ENCODE peak calls at places on chromosomes 5 and 9, in seven cellular contexts. V is cardiac fibroblast, K is thoracic aorta, A is WERI-Rb-1, E is astrocyte, O is ascending aorta, Z is AG04450. S is an unnamed sample.

GRCh38 chr5:219492-219891 is 1.4 kb downstream of the SDHA start:
- DNase-seq in Z (no peak), E (peak; percentile 48), O (no peak), V (no peak), K (no peak), A (no peak), S (no peak)

GRCh38 chr5:131821221-131821620 is 24.4 kb upstream of the FNIP1 start:
- DNase-seq in E (peak; percentile 66), A (no peak), O (no peak), V (no peak), Z (no peak), K (no peak), S (no peak)

GRCh38 chr5:35922468-35922867 is 16.0 kb downstream of the CAPSL start:
- DNase-seq in O (no peak), V (no peak), K (no peak), A (no peak), Z (no peak), E (no peak), S (no peak)

GRCh38 chr5:93578813-93579560 is 2.0 kb downstream of the NR2F1-AS1 start:
- DNase-seq in A (no peak), K (no peak), Z (no peak), V (peak; percentile 83), E (peak; percentile 64), O (no peak), S (no peak)

GRCh38 chr5:139743804-139744203 is 51.8 kb upstream of the PSD2 start:
- DNase-seq in K (no peak), O (no peak), V (no peak), Z (no peak), E (no peak), A (no peak), S (no peak)

GRCh38 chr5:33738097-33738496 is 153.7 kb downstream of the ADAMTS12 start:
- DNase-seq in K (no peak), V (no peak), Z (no peak), E (no peak), A (no peak), O (no peak), S (no peak)

GRCh38 chr5:56476487-56476856 is 243.3 kb upstream of the ANKRD55 start:
- DNase-seq in V (no peak), K (no peak), O (no peak), A (no peak), Z (no peak), E (no peak), S (no peak)

GRCh38 chr5:55997742-55998351 is 3.1 kb upstream of the IL6ST start:
- DNase-seq in O (no peak), A (no peak), E (peak; percentile 61), K (no peak), Z (no peak), V (no peak), S (no peak)

GRCh38 chr5:107565791-107566536 is 104.8 kb downstream of the EFNA5 start:
- DNase-seq in A (no peak), Z (no peak), E (peak; percentile 23), K (no peak), O (no peak), V (no peak), S (no peak)

GRCh38 chr5:169393907-169394306 is 93.0 kb upstream of the SLIT3 start:
- DNase-seq in O (no peak), E (no peak), A (no peak), K (no peak), Z (no peak), V (no peak), S (no peak)

GRCh38 chr5:33330416-33330815 is 110.3 kb upstream of the TARS1 start:
- DNase-seq in E (peak; percentile 50), Z (no peak), O (no peak), V (peak; percentile 59), K (no peak), A (no peak), S (no peak)

GRCh38 chr5:72529383-72529782 is 22.2 kb upstream of the ZNF366 start:
- DNase-seq in Z (no peak), V (no peak), K (no peak), O (no peak), E (no peak), A (no peak), S (no peak)

GRCh38 chr5:72522607-72523006 is 15.4 kb upstream of the ZNF366 start:
- DNase-seq in Z (no peak), K (no peak), E (no peak), V (no peak), A (no peak), O (no peak), S (no peak)

GRCh38 chr5:72525816-72526215 is 18.6 kb upstream of the ZNF366 start:
- DNase-seq in K (no peak), Z (peak; percentile 41), V (peak; percentile 90), O (no peak), A (no peak), E (no peak), S (no peak)

GRCh38 chr5:72519191-72519590 is 12.0 kb upstream of the ZNF366 start:
- DNase-seq in E (no peak), Z (no peak), A (no peak), O (no peak), V (no peak), K (no peak), S (no peak)

GRCh38 chr5:72523960-72524582 is 16.9 kb upstream of the ZNF366 start:
- DNase-seq in E (peak; percentile 75), O (no peak), A (peak; percentile 26), V (peak; percentile 94), K (no peak), Z (peak; percentile 52), S (no peak)
- TF ChIP-seq CTCF in E (peak; percentile 54), O (peak; percentile 52), A (peak; percentile 55), V (peak; percentile 56), K (peak; percentile 44), Z (peak; percentile 65), S (peak; percentile 17)

DNA sequence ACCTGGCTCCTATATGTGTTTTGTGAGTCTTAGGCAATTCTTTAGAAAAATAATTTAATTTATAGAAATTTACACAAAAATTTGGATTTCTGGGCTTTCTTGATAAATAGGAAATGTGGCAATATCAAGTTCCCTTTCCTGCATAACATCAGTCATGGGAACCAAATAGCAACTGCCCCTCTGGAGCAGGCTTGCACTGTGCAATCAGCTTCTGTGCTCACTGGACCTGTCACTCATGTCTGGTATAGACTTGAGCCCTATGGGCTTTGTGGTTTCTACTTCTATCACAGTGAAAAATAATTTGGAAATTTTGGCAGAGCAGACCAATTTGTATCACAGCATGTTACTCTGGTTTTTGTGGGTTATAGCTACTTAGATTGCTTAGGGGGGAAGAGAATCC is 131.7 kb downstream of the ADGRV1 start:
- DNase-seq in V (no peak), A (no peak), E (no peak), Z (no peak), K (no peak), O (no peak), S (no peak)
- TF ChIP-seq CTCF in V (no peak), A (no peak), E (no peak), Z (no peak), K (no peak), O (no peak), S (no peak)

DNA sequence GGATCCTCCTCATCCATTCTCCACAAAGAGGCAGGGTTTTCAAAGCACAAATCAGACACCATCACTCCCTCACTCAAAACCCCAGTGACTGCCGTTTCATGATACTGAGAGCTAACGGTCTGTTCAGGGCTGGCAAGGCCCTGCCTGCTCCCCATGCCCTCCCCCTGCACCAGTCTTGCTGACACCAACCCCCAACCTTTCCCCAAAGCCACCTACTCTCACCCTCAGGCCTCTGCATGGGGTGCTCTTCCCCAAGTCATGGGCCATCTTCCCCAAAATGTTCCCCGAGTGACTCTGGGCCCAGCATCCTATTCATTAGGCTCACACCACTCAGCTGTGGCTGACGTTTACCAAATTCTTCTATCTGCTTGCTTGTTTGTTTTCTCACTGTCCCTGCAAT is 21.7 kb upstream of the OLFM1 start:
- DNase-seq in A (no peak), Z (no peak), V (no peak), E (no peak), K (no peak), O (no peak), S (no peak)
- TF ChIP-seq CTCF in A (no peak), Z (no peak), V (no peak), E (no peak), K (no peak), O (no peak), S (no peak)

DNA sequence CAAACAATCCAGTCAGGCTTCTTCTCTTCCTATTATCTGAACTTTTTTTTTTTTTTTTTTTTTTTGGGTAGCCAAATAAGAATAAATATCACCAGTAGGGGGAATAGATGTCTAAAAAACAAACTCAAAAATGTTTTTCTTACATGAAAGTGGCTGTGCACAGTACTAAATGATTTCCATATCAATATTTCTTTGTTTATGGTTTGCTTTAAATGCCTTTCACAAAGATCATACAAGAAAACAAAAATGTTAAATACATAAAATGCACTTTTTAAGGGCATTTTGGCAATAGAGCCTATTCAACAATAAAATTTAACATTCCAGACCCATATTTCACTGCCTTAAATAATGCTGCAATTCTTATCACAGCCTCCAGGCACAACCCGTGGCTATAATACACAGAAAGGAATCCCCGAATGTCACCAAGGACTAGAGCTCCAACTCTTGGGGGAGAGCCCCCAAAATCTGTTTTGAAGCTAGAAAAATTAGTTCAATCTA is 91.1 kb upstream of the TBCA start:
- DNase-seq in V (peak; percentile 45), Z (no peak), A (no peak), E (no peak), O (no peak), K (no peak), S (no peak)
- TF ChIP-seq CTCF in V (peak; percentile 50), Z (peak; percentile 41), A (no peak), E (peak; percentile 26), O (no peak), K (peak; percentile 55), S (peak; percentile 48)

GRCh38 chr9:20526500-20527319 is 95.6 kb downstream of the MLLT3 start:
- DNase-seq in Z (peak; percentile 4), A (no peak), E (peak; percentile 59), O (no peak), V (peak; percentile 12), K (no peak), S (no peak)

GRCh38 chr9:20528253-20528652 is 94.0 kb downstream of the MLLT3 start:
- DNase-seq in K (no peak), O (no peak), E (no peak), V (no peak), Z (no peak), A (no peak), S (no peak)

GRCh38 chr9:20529837-20530236 is 92.5 kb downstream of the MLLT3 start:
- DNase-seq in O (no peak), V (no peak), K (no peak), Z (no peak), E (no peak), A (no peak), S (no peak)

GRCh38 chr9:20524776-20525175 is 97.5 kb downstream of the MLLT3 start:
- DNase-seq in A (peak; percentile 15), V (no peak), Z (no peak), K (no peak), O (no peak), E (no peak), S (no peak)
- TF ChIP-seq CTCF in A (peak; percentile 55), V (peak; percentile 39), Z (peak; percentile 22), K (no peak), O (no peak), E (no peak), S (no peak)